ENCODE peak calls at places on chromosomes 11 and 22, in six cellular contexts. One of them, this sample, is unnamed.

GRCh38 chr11:2866178-2866577 is 19.4 kb downstream of the CDKN1C start:
- DNase-seq in AG08396: no peak
- DNase-seq in uterus: no peak
- DNase-seq in NK-92 treated with Interleukin-12 subunit alpha and Interleukin-12 subunit beta, amount 100 ng/mL, for 24 hours: no peak
- DNase-seq in neural crest cell: no peak
- DNase-seq in stimulated activated CD4-positive, alpha-beta T cell treated with anti-CD3 and anti-CD28 coated beads, Interleukin-12 subunit alpha, Interleukin-12 subunit beta, amount 100 ng/mL, for 4 hours: no peak
- DNase-seq in this sample: no peak

GRCh38 chr22:45602824-45603301 is 68.8 kb upstream of the ATXN10 start:
- DNase-seq in stimulated activated CD4-positive, alpha-beta T cell treated with anti-CD3 and anti-CD28 coated beads, Interleukin-12 subunit alpha, Interleukin-12 subunit beta, amount 100 ng/mL, for 4 hours: no peak
- DNase-seq in AG08396: no peak
- DNase-seq in NK-92 treated with Interleukin-12 subunit alpha and Interleukin-12 subunit beta, amount 100 ng/mL, for 24 hours: no peak
- DNase-seq in uterus: no peak
- DNase-seq in neural crest cell: no peak
- DNase-seq in this sample: peak

GRCh38 chr11:120125005-120125404 is 12.9 kb downstream of the TRIM29 start:
- DNase-seq in neural crest cell: no peak
- DNase-seq in NK-92 treated with Interleukin-12 subunit alpha and Interleukin-12 subunit beta, amount 100 ng/mL, for 24 hours: peak
- DNase-seq in AG08396: no peak
- DNase-seq in stimulated activated CD4-positive, alpha-beta T cell treated with anti-CD3 and anti-CD28 coated beads, Interleukin-12 subunit alpha, Interleukin-12 subunit beta, amount 100 ng/mL, for 4 hours: no peak
- DNase-seq in uterus: no peak
- DNase-seq in this sample: no peak

GRCh38 chr11:40316171-40316570 is 1143.3 kb downstream of the LRRC4C start:
- DNase-seq in uterus: no peak
- DNase-seq in NK-92 treated with Interleukin-12 subunit alpha and Interleukin-12 subunit beta, amount 100 ng/mL, for 24 hours: no peak
- DNase-seq in stimulated activated CD4-positive, alpha-beta T cell treated with anti-CD3 and anti-CD28 coated beads, Interleukin-12 subunit alpha, Interleukin-12 subunit beta, amount 100 ng/mL, for 4 hours: no peak
- DNase-seq in neural crest cell: no peak
- DNase-seq in AG08396: no peak
- DNase-seq in this sample: no peak

GRCh38 chr11:69599502-69599901 is 41.5 kb upstream of the CCND1 start:
- DNase-seq in stimulated activated CD4-positive, alpha-beta T cell treated with anti-CD3 and anti-CD28 coated beads, Interleukin-12 subunit alpha, Interleukin-12 subunit beta, amount 100 ng/mL, for 4 hours: no peak
- DNase-seq in neural crest cell: no peak
- DNase-seq in uterus: no peak
- DNase-seq in NK-92 treated with Interleukin-12 subunit alpha and Interleukin-12 subunit beta, amount 100 ng/mL, for 24 hours: no peak
- DNase-seq in AG08396: no peak
- DNase-seq in this sample: no peak

GRCh38 chr11:34223021-34223813 is 117.8 kb downstream of the NAT10 start:
- DNase-seq in stimulated activated CD4-positive, alpha-beta T cell treated with anti-CD3 and anti-CD28 coated beads, Interleukin-12 subunit alpha, Interleukin-12 subunit beta, amount 100 ng/mL, for 4 hours: no peak
- DNase-seq in uterus: peak
- DNase-seq in AG08396: peak
- DNase-seq in NK-92 treated with Interleukin-12 subunit alpha and Interleukin-12 subunit beta, amount 100 ng/mL, for 24 hours: no peak
- DNase-seq in neural crest cell: no peak
- DNase-seq in this sample: no peak

GRCh38 chr22:50469377-50470305 is 5.2 kb downstream of the SBF1 start:
- DNase-seq in stimulated activated CD4-positive, alpha-beta T cell treated with anti-CD3 and anti-CD28 coated beads, Interleukin-12 subunit alpha, Interleukin-12 subunit beta, amount 100 ng/mL, for 4 hours: peak
- DNase-seq in NK-92 treated with Interleukin-12 subunit alpha and Interleukin-12 subunit beta, amount 100 ng/mL, for 24 hours: peak
- DNase-seq in AG08396: no peak
- DNase-seq in neural crest cell: no peak
- DNase-seq in uterus: no peak
- DNase-seq in this sample: no peak

GRCh38 chr11:112485280-112485679 is 224.6 kb upstream of the PLET1 start:
- DNase-seq in uterus: no peak
- DNase-seq in stimulated activated CD4-positive, alpha-beta T cell treated with anti-CD3 and anti-CD28 coated beads, Interleukin-12 subunit alpha, Interleukin-12 subunit beta, amount 100 ng/mL, for 4 hours: no peak
- DNase-seq in NK-92 treated with Interleukin-12 subunit alpha and Interleukin-12 subunit beta, amount 100 ng/mL, for 24 hours: no peak
- DNase-seq in AG08396: no peak
- DNase-seq in neural crest cell: no peak
- DNase-seq in this sample: no peak

GRCh38 chr22:29758959-29759358 is 7.8 kb downstream of the ZMAT5 start:
- DNase-seq in AG08396: no peak
- DNase-seq in uterus: no peak
- DNase-seq in NK-92 treated with Interleukin-12 subunit alpha and Interleukin-12 subunit beta, amount 100 ng/mL, for 24 hours: no peak
- DNase-seq in stimulated activated CD4-positive, alpha-beta T cell treated with anti-CD3 and anti-CD28 coated beads, Interleukin-12 subunit alpha, Interleukin-12 subunit beta, amount 100 ng/mL, for 4 hours: no peak
- DNase-seq in neural crest cell: no peak
- DNase-seq in this sample: no peak

GRCh38 chr11:79101736-79102135 is 339.1 kb downstream of the TENM4 start:
- DNase-seq in uterus: no peak
- DNase-seq in neural crest cell: no peak
- DNase-seq in NK-92 treated with Interleukin-12 subunit alpha and Interleukin-12 subunit beta, amount 100 ng/mL, for 24 hours: no peak
- DNase-seq in AG08396: no peak
- DNase-seq in stimulated activated CD4-positive, alpha-beta T cell treated with anti-CD3 and anti-CD28 coated beads, Interleukin-12 subunit alpha, Interleukin-12 subunit beta, amount 100 ng/mL, for 4 hours: no peak
- DNase-seq in this sample: no peak

GRCh38 chr11:14622241-14622954 is 21.2 kb upstream of the PDE3B start:
- DNase-seq in uterus: no peak
- DNase-seq in NK-92 treated with Interleukin-12 subunit alpha and Interleukin-12 subunit beta, amount 100 ng/mL, for 24 hours: no peak
- DNase-seq in AG08396: no peak
- DNase-seq in stimulated activated CD4-positive, alpha-beta T cell treated with anti-CD3 and anti-CD28 coated beads, Interleukin-12 subunit alpha, Interleukin-12 subunit beta, amount 100 ng/mL, for 4 hours: no peak
- DNase-seq in neural crest cell: no peak
- DNase-seq in this sample: no peak

GRCh38 chr11:126733685-126734084 is 266.9 kb downstream of the KIRREL3 start:
- DNase-seq in AG08396: peak
- DNase-seq in uterus: no peak
- DNase-seq in NK-92 treated with Interleukin-12 subunit alpha and Interleukin-12 subunit beta, amount 100 ng/mL, for 24 hours: no peak
- DNase-seq in neural crest cell: no peak
- DNase-seq in stimulated activated CD4-positive, alpha-beta T cell treated with anti-CD3 and anti-CD28 coated beads, Interleukin-12 subunit alpha, Interleukin-12 subunit beta, amount 100 ng/mL, for 4 hours: no peak
- DNase-seq in this sample: no peak

GRCh38 chr11:47383106-47383505 is 4.8 kb upstream of the SPI1 start:
- DNase-seq in AG08396: no peak
- DNase-seq in NK-92 treated with Interleukin-12 subunit alpha and Interleukin-12 subunit beta, amount 100 ng/mL, for 24 hours: no peak
- DNase-seq in neural crest cell: no peak
- DNase-seq in uterus: no peak
- DNase-seq in stimulated activated CD4-positive, alpha-beta T cell treated with anti-CD3 and anti-CD28 coated beads, Interleukin-12 subunit alpha, Interleukin-12 subunit beta, amount 100 ng/mL, for 4 hours: no peak
- DNase-seq in this sample: no peak

GRCh38 chr11:73168925-73169579 is 26.9 kb upstream of the FCHSD2 start:
- DNase-seq in stimulated activated CD4-positive, alpha-beta T cell treated with anti-CD3 and anti-CD28 coated beads, Interleukin-12 subunit alpha, Interleukin-12 subunit beta, amount 100 ng/mL, for 4 hours: no peak
- DNase-seq in neural crest cell: no peak
- DNase-seq in AG08396: no peak
- DNase-seq in NK-92 treated with Interleukin-12 subunit alpha and Interleukin-12 subunit beta, amount 100 ng/mL, for 24 hours: no peak
- DNase-seq in uterus: no peak
- DNase-seq in this sample: no peak

GRCh38 chr22:37241351-37242142 is 2.5 kb downstream of the RAC2 start:
- DNase-seq in stimulated activated CD4-positive, alpha-beta T cell treated with anti-CD3 and anti-CD28 coated beads, Interleukin-12 subunit alpha, Interleukin-12 subunit beta, amount 100 ng/mL, for 4 hours: peak
- DNase-seq in AG08396: no peak
- DNase-seq in NK-92 treated with Interleukin-12 subunit alpha and Interleukin-12 subunit beta, amount 100 ng/mL, for 24 hours: peak
- DNase-seq in neural crest cell: no peak
- DNase-seq in uterus: no peak
- DNase-seq in this sample: no peak

GRCh38 chr22:35135165-35135564 is 69.2 kb downstream of the ISX start:
- DNase-seq in stimulated activated CD4-positive, alpha-beta T cell treated with anti-CD3 and anti-CD28 coated beads, Interleukin-12 subunit alpha, Interleukin-12 subunit beta, amount 100 ng/mL, for 4 hours: no peak
- DNase-seq in neural crest cell: no peak
- DNase-seq in uterus: no peak
- DNase-seq in NK-92 treated with Interleukin-12 subunit alpha and Interleukin-12 subunit beta, amount 100 ng/mL, for 24 hours: no peak
- DNase-seq in AG08396: no peak
- DNase-seq in this sample: no peak

GRCh38 chr11:64814712-64815187 is 4.4 kb upstream of the MEN1 start:
- DNase-seq in stimulated activated CD4-positive, alpha-beta T cell treated with anti-CD3 and anti-CD28 coated beads, Interleukin-12 subunit alpha, Interleukin-12 subunit beta, amount 100 ng/mL, for 4 hours: no peak
- DNase-seq in AG08396: no peak
- DNase-seq in neural crest cell: no peak
- DNase-seq in NK-92 treated with Interleukin-12 subunit alpha and Interleukin-12 subunit beta, amount 100 ng/mL, for 24 hours: no peak
- DNase-seq in uterus: no peak
- DNase-seq in this sample: no peak

GRCh38 chr22:32473388-32473952 is 1.1 kb upstream of the FBXO7 start:
- DNase-seq in stimulated activated CD4-positive, alpha-beta T cell treated with anti-CD3 and anti-CD28 coated beads, Interleukin-12 subunit alpha, Interleukin-12 subunit beta, amount 100 ng/mL, for 4 hours: no peak
- DNase-seq in neural crest cell: peak
- DNase-seq in NK-92 treated with Interleukin-12 subunit alpha and Interleukin-12 subunit beta, amount 100 ng/mL, for 24 hours: no peak
- DNase-seq in AG08396: peak
- DNase-seq in uterus: no peak
- DNase-seq in this sample: peak

GRCh38 chr11:43515090-43515489 is 156.4 kb downstream of the TTC17 start:
- DNase-seq in NK-92 treated with Interleukin-12 subunit alpha and Interleukin-12 subunit beta, amount 100 ng/mL, for 24 hours: no peak
- DNase-seq in stimulated activated CD4-positive, alpha-beta T cell treated with anti-CD3 and anti-CD28 coated beads, Interleukin-12 subunit alpha, Interleukin-12 subunit beta, amount 100 ng/mL, for 4 hours: no peak
- DNase-seq in AG08396: no peak
- DNase-seq in neural crest cell: peak
- DNase-seq in uterus: no peak
- DNase-seq in this sample: no peak

GRCh38 chr11:126702987-126703386 is 297.6 kb downstream of the KIRREL3 start:
- DNase-seq in uterus: no peak
- DNase-seq in neural crest cell: no peak
- DNase-seq in stimulated activated CD4-positive, alpha-beta T cell treated with anti-CD3 and anti-CD28 coated beads, Interleukin-12 subunit alpha, Interleukin-12 subunit beta, amount 100 ng/mL, for 4 hours: no peak
- DNase-seq in AG08396: no peak
- DNase-seq in NK-92 treated with Interleukin-12 subunit alpha and Interleukin-12 subunit beta, amount 100 ng/mL, for 24 hours: no peak
- DNase-seq in this sample: no peak

GRCh38 chr11:61621917-61622585 is 41.2 kb upstream of the SYT7 start:
- DNase-seq in NK-92 treated with Interleukin-12 subunit alpha and Interleukin-12 subunit beta, amount 100 ng/mL, for 24 hours: no peak
- DNase-seq in uterus: no peak
- DNase-seq in neural crest cell: no peak
- DNase-seq in stimulated activated CD4-positive, alpha-beta T cell treated with anti-CD3 and anti-CD28 coated beads, Interleukin-12 subunit alpha, Interleukin-12 subunit beta, amount 100 ng/mL, for 4 hours: no peak
- DNase-seq in AG08396: no peak
- DNase-seq in this sample: no peak

GRCh38 chr11:57787205-57787604 is 25.6 kb downstream of the CTNND1 start:
- DNase-seq in stimulated activated CD4-positive, alpha-beta T cell treated with anti-CD3 and anti-CD28 coated beads, Interleukin-12 subunit alpha, Interleukin-12 subunit beta, amount 100 ng/mL, for 4 hours: no peak
- DNase-seq in uterus: no peak
- DNase-seq in neural crest cell: no peak
- DNase-seq in NK-92 treated with Interleukin-12 subunit alpha and Interleukin-12 subunit beta, amount 100 ng/mL, for 24 hours: no peak
- DNase-seq in AG08396: no peak
- DNase-seq in this sample: no peak

GRCh38 chr11:121520243-121521144 is 67.7 kb upstream of the SORL1-AS1 start:
- DNase-seq in neural crest cell: no peak
- DNase-seq in NK-92 treated with Interleukin-12 subunit alpha and Interleukin-12 subunit beta, amount 100 ng/mL, for 24 hours: no peak
- DNase-seq in stimulated activated CD4-positive, alpha-beta T cell treated with anti-CD3 and anti-CD28 coated beads, Interleukin-12 subunit alpha, Interleukin-12 subunit beta, amount 100 ng/mL, for 4 hours: no peak
- DNase-seq in uterus: no peak
- DNase-seq in AG08396: no peak
- DNase-seq in this sample: no peak

GRCh38 chr22:41699264-41700104 is at the start of gene MEI1:
- DNase-seq in AG08396: peak
- DNase-seq in stimulated activated CD4-positive, alpha-beta T cell treated with anti-CD3 and anti-CD28 coated beads, Interleukin-12 subunit alpha, Interleukin-12 subunit beta, amount 100 ng/mL, for 4 hours: peak
- DNase-seq in NK-92 treated with Interleukin-12 subunit alpha and Interleukin-12 subunit beta, amount 100 ng/mL, for 24 hours: no peak
- DNase-seq in neural crest cell: no peak
- DNase-seq in uterus: peak
- DNase-seq in this sample: no peak

GRCh38 chr11:2909145-2909914 is 19.9 kb downstream of the PHLDA2 start:
- DNase-seq in neural crest cell: no peak
- DNase-seq in uterus: no peak
- DNase-seq in AG08396: no peak
- DNase-seq in NK-92 treated with Interleukin-12 subunit alpha and Interleukin-12 subunit beta, amount 100 ng/mL, for 24 hours: no peak
- DNase-seq in stimulated activated CD4-positive, alpha-beta T cell treated with anti-CD3 and anti-CD28 coated beads, Interleukin-12 subunit alpha, Interleukin-12 subunit beta, amount 100 ng/mL, for 4 hours: no peak
- DNase-seq in this sample: no peak

GRCh38 chr22:37428649-37429586 is 1.6 kb upstream of the ELFN2 start:
- DNase-seq in uterus: no peak
- DNase-seq in AG08396: peak
- DNase-seq in neural crest cell: peak
- DNase-seq in NK-92 treated with Interleukin-12 subunit alpha and Interleukin-12 subunit beta, amount 100 ng/mL, for 24 hours: peak
- DNase-seq in stimulated activated CD4-positive, alpha-beta T cell treated with anti-CD3 and anti-CD28 coated beads, Interleukin-12 subunit alpha, Interleukin-12 subunit beta, amount 100 ng/mL, for 4 hours: peak
- DNase-seq in this sample: peak

GRCh38 chr22:33914699-33915098 is 5.6 kb downstream of the LARGE1 start:
- DNase-seq in AG08396: no peak
- DNase-seq in uterus: no peak
- DNase-seq in NK-92 treated with Interleukin-12 subunit alpha and Interleukin-12 subunit beta, amount 100 ng/mL, for 24 hours: no peak
- DNase-seq in neural crest cell: no peak
- DNase-seq in stimulated activated CD4-positive, alpha-beta T cell treated with anti-CD3 and anti-CD28 coated beads, Interleukin-12 subunit alpha, Interleukin-12 subunit beta, amount 100 ng/mL, for 4 hours: no peak
- DNase-seq in this sample: no peak

GRCh38 chr11:74988541-74989268 is at the start of gene NEU3:
- DNase-seq in neural crest cell: peak
- DNase-seq in uterus: peak
- DNase-seq in stimulated activated CD4-positive, alpha-beta T cell treated with anti-CD3 and anti-CD28 coated beads, Interleukin-12 subunit alpha, Interleukin-12 subunit beta, amount 100 ng/mL, for 4 hours: peak
- DNase-seq in AG08396: peak
- DNase-seq in NK-92 treated with Interleukin-12 subunit alpha and Interleukin-12 subunit beta, amount 100 ng/mL, for 24 hours: peak
- DNase-seq in this sample: peak

GRCh38 chr22:43001271-43002197 is 13.4 kb downstream of the PACSIN2 start:
- DNase-seq in neural crest cell: no peak
- DNase-seq in NK-92 treated with Interleukin-12 subunit alpha and Interleukin-12 subunit beta, amount 100 ng/mL, for 24 hours: peak
- DNase-seq in uterus: no peak
- DNase-seq in stimulated activated CD4-positive, alpha-beta T cell treated with anti-CD3 and anti-CD28 coated beads, Interleukin-12 subunit alpha, Interleukin-12 subunit beta, amount 100 ng/mL, for 4 hours: no peak
- DNase-seq in AG08396: no peak
- DNase-seq in this sample: no peak

GRCh38 chr22:17749605-17750395 is 24.5 kb downstream of the BID start:
- DNase-seq in NK-92 treated with Interleukin-12 subunit alpha and Interleukin-12 subunit beta, amount 100 ng/mL, for 24 hours: no peak
- DNase-seq in AG08396: no peak
- DNase-seq in neural crest cell: no peak
- DNase-seq in uterus: no peak
- DNase-seq in stimulated activated CD4-positive, alpha-beta T cell treated with anti-CD3 and anti-CD28 coated beads, Interleukin-12 subunit alpha, Interleukin-12 subunit beta, amount 100 ng/mL, for 4 hours: no peak
- DNase-seq in this sample: no peak

This sample was measured in ACHN.